ENCODE peak calls at places on chromosomes 4 and X, in eight cellular contexts. H, A, Q, I, S, T, N and K are unnamed samples.
A peak's percentile ranks its signal among the peaks of the same experiment; 100 is the strongest.

GRCh38 chr4:56611501-56611900 is 69.6 kb downstream of the HOPX start:
- DNase-seq in H (no peak), A (no peak), Q (no peak), I (no peak), S (peak; percentile 62), T (no peak), N (no peak), K (no peak)

GRCh38 chrX:78024349-78025108 is 55.1 kb upstream of the PGAM4 start:
- DNase-seq in H (no peak), A (peak; percentile 34), Q (peak; percentile 66), I (peak; percentile 0), S (peak; percentile 14), T (no peak), N (peak; percentile 44), K (no peak)

GRCh38 chr4:180105362-180105761 is 2137.8 kb upstream of the TENM3 start:
- DNase-seq in H (no peak), A (no peak), Q (no peak), I (no peak), S (no peak), T (no peak), N (no peak), K (no peak)

GRCh38 chrX:536616-537015 is 94.0 kb upstream of the SHOX start:
- DNase-seq in H (no peak), A (no peak), Q (no peak), I (no peak), S (no peak), T (no peak), N (no peak), K (no peak)

GRCh38 chr4:72966652-72967051 is 102.9 kb downstream of the COX18 start:
- DNase-seq in H (no peak), A (no peak), Q (no peak), I (no peak), S (no peak), T (no peak), N (peak; percentile 24), K (no peak)

GRCh38 chr4:181909368-181909767 is 333.8 kb upstream of the TENM3 start:
- DNase-seq in H (peak; percentile 55), A (no peak), Q (no peak), I (no peak), S (peak; percentile 91), T (no peak), N (peak; percentile 13), K (no peak)

GRCh38 chr4:158496030-158496741 is 25.5 kb upstream of the RXFP1 start:
- DNase-seq in H (no peak), A (peak; percentile 40), Q (no peak), I (no peak), S (no peak), T (no peak), N (peak; percentile 34), K (peak; percentile 63)

GRCh38 chr4:140688711-140689598 is 67.2 kb downstream of the TBC1D9 start:
- DNase-seq in H (no peak), A (no peak), Q (no peak), I (no peak), S (peak; percentile 27), T (no peak), N (no peak), K (no peak)

GRCh38 chrX:124383367-124383766 is 37.0 kb downstream of the SH2D1A start:
- DNase-seq in H (no peak), A (no peak), Q (no peak), I (no peak), S (peak; percentile 0), T (no peak), N (no peak), K (no peak)

GRCh38 chrX:19683817-19684216 is 168.5 kb upstream of the MAP3K15 start:
- DNase-seq in H (no peak), A (no peak), Q (no peak), I (no peak), S (peak; percentile 18), T (no peak), N (no peak), K (no peak)

GRCh38 chrX:69614896-69615295 is 1.0 kb upstream of the EDA start:
- DNase-seq in H (no peak), A (no peak), Q (no peak), I (no peak), S (no peak), T (no peak), N (no peak), K (no peak)

GRCh38 chr4:120318447-120318846 is 251.8 kb upstream of the MAD2L1 start:
- DNase-seq in H (no peak), A (no peak), Q (no peak), I (no peak), S (no peak), T (no peak), N (no peak), K (no peak)

GRCh38 chrX:72021975-72022374 is 109.7 kb downstream of the RTL5 start:
- DNase-seq in H (no peak), A (peak; percentile 13), Q (no peak), I (no peak), S (no peak), T (no peak), N (peak; percentile 43), K (no peak)

GRCh38 chr4:53854991-53855885 is 209.2 kb downstream of the CHIC2 start:
- DNase-seq in H (peak; percentile 73), A (no peak), Q (no peak), I (no peak), S (peak; percentile 61), T (no peak), N (no peak), K (no peak)

GRCh38 chr4:15349426-15349825 is 78.4 kb upstream of the C1QTNF7 start:
- DNase-seq in H (no peak), A (no peak), Q (no peak), I (no peak), S (peak; percentile 27), T (no peak), N (peak; percentile 9), K (no peak)

GRCh38 chr4:87547016-87547708 is 18.0 kb upstream of the SPARCL1 start:
- DNase-seq in H (no peak), A (no peak), Q (no peak), I (no peak), S (no peak), T (no peak), N (no peak), K (no peak)

GRCh38 chr4:52172166-52172565 is 121.1 kb downstream of the SPATA18 start:
- DNase-seq in H (no peak), A (no peak), Q (no peak), I (no peak), S (no peak), T (no peak), N (no peak), K (no peak)
- TF ChIP-seq CTCF in H (peak; percentile 28), A (peak; percentile 21), Q (no peak), I (no peak), S (peak; percentile 22), T (no peak), N (no peak), K (no peak)

GRCh38 chrX:40897768-40898167 is 162.4 kb upstream of the MED14 start:
- DNase-seq in H (no peak), A (no peak), Q (no peak), I (no peak), S (no peak), T (no peak), N (peak; percentile 1), K (no peak)

GRCh38 chrX:40893251-40893910 is 158.0 kb upstream of the MED14 start:
- DNase-seq in H (no peak), A (no peak), Q (no peak), I (no peak), S (no peak), T (no peak), N (no peak), K (no peak)

GRCh38 chrX:40891798-40892197 is 156.5 kb upstream of the MED14 start:
- DNase-seq in H (no peak), A (no peak), Q (no peak), I (no peak), S (no peak), T (no peak), N (no peak), K (no peak)

GRCh38 chrX:40895246-40895645 is 159.9 kb upstream of the MED14 start:
- DNase-seq in H (no peak), A (no peak), Q (no peak), I (no peak), S (peak; percentile 10), T (no peak), N (no peak), K (no peak)
- TF ChIP-seq CTCF in H (no peak), A (no peak), Q (no peak), I (no peak), S (no peak), T (no peak), N (no peak), K (no peak)

GRCh38 chr4:41727861-41728570 is 20.5 kb downstream of the PHOX2B start:
- DNase-seq in H (no peak), A (no peak), Q (no peak), I (no peak), S (no peak), T (no peak), N (no peak), K (no peak)

GRCh38 chr4:41723286-41723685 is 25.2 kb downstream of the PHOX2B start:
- DNase-seq in H (no peak), A (no peak), Q (no peak), I (no peak), S (no peak), T (no peak), N (no peak), K (no peak)

GRCh38 chr4:41728571-41728908 is 20.0 kb downstream of the PHOX2B start:
- DNase-seq in H (no peak), A (no peak), Q (no peak), I (no peak), S (no peak), T (no peak), N (no peak), K (no peak)

GRCh38 chr4:41722171-41722570 is 26.4 kb downstream of the PHOX2B start:
- DNase-seq in H (no peak), A (no peak), Q (no peak), I (no peak), S (no peak), T (no peak), N (no peak), K (no peak)

DNA sequence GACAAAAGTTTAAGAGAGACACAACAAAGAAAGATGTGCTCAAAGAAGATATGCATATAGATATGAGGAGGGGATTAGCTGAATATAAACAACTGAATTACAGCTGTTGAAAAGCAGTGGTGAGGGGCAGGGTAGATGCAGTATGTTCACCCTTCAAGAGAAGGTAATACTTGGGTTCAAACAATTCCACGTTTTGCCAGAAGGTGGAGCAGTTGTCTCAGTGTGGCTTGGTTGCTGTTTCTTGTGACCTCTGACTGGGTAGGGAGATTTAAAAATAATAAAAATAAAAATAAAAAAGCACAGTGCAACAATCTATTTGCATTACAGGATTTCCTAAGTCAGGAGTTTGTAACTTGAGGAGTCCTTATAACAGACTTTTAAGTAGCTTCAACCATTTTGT is 23.3 kb downstream of the PHOX2B start:
- DNase-seq in H (no peak), A (no peak), Q (no peak), I (no peak), S (no peak), T (no peak), N (no peak), K (no peak)
- TF ChIP-seq CTCF in H (peak; percentile 9), A (no peak), Q (no peak), I (no peak), S (peak; percentile 35), T (no peak), N (peak; percentile 14), K (peak; percentile 63)

DNA sequence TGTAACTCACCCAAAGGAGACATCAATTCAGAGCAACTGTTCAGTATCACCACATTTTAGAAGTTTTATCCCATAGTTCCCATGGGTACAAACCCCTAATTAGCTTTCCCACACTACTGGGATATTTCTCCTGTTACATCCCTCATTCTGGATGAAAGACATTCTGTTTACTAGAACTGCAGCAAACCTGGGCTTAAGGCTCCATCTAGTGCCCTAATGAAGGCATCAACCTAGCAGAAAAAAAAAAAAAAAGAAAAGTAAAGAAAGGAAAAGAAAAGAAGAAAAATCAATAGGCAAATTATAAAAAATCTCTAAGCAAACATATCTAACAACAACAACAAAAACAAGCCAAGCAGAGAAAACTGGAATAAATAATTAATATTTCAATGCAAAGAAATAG is 133.7 kb upstream of the CPXCR1 start:
- DNase-seq in H (no peak), A (no peak), Q (no peak), I (no peak), S (no peak), T (no peak), N (no peak), K (no peak)
- TF ChIP-seq CTCF in H (peak; percentile 27), A (no peak), Q (no peak), I (no peak), S (no peak), T (peak; percentile 10), N (no peak), K (no peak)